ENCODE peak calls at places on chromosomes 11 and 22, in four cellular contexts. U, Q, O and Y are unnamed samples.

GRCh38 chr11:68775951-68776388 is 24.6 kb upstream of the TESMIN start:
- DNase-seq in U (no peak), O (no peak), Q (no peak), Y (no peak)

GRCh38 chr11:75142714-75143419 is 8.0 kb upstream of the SLCO2B1 start:
- DNase-seq in Q (peak; percentile 68), U (peak; percentile 83), O (peak; percentile 54), Y (peak; percentile 55)

GRCh38 chr11:48123934-48124755 is 92.5 kb upstream of the OR4B1 start:
- DNase-seq in U (no peak), Q (no peak), O (no peak), Y (no peak)

GRCh38 chr22:49867303-49868250 is 13.9 kb downstream of the ZBED4 start:
- DNase-seq in U (no peak), Q (no peak), O (no peak), Y (no peak)

GRCh38 chr22:46063861-46064235 is 86.5 kb upstream of the PPARA start:
- DNase-seq in Q (no peak), O (no peak), U (peak; percentile 21), Y (no peak)

GRCh38 chr22:37823134-37823985 is at the start of gene GALR3:
- DNase-seq in Q (no peak), O (no peak), U (no peak), Y (no peak)

GRCh38 chr22:29385748-29386147 is 2.6 kb downstream of the AP1B1 start:
- DNase-seq in Q (peak; percentile 60), U (peak; percentile 57), O (no peak), Y (peak; percentile 45)

GRCh38 chr11:2298795-2299747 is 2.6 kb downstream of the C11orf21 start:
- DNase-seq in O (no peak), Q (no peak), U (no peak), Y (no peak)

GRCh38 chr11:37512156-37512780 is 914.2 kb upstream of the RAG2 start:
- DNase-seq in O (no peak), U (no peak), Q (no peak), Y (no peak)

GRCh38 chr11:123179571-123179970 is 15.5 kb downstream of the CLMP start:
- DNase-seq in O (no peak), U (no peak), Q (no peak), Y (no peak)

GRCh38 chr22:39665229-39665628 is 94.7 kb downstream of the CACNA1I start:
- DNase-seq in U (no peak), Q (no peak), O (no peak), Y (no peak)